ENCODE peak calls at places on chromosomes 3 and 15, in nine cellular contexts. G is tibial artery; A is activated CD8-positive, alpha-beta memory T cell treated with anti-CD3 and anti-CD28 coated beads, Interleukin-2, amount 10 ng/mL, durations not matched to agents 7 days and 5 days; S is D721Med; L is stimulated activated CD8-positive, alpha-beta memory T cell treated with anti-CD3 and anti-CD28 coated beads, Interleukin-15, amount 100 ng/mL, for 1 hour; Z is ACHN; V is cardiac fibroblast; P is HT1080; I is activated CD4-positive, alpha-beta T cell treated with anti-CD3 and anti-CD28 coated beads for 36 hours. B is an unnamed sample.
A peak's percentile ranks its signal among the peaks of the same experiment; 100 is the strongest.

GRCh38 chr3:193872265-193872753 is 263.6 kb upstream of the HES1 start:
- DNase-seq in G (no peak), A (no peak), S (no peak), L (no peak), Z (peak; percentile 90), V (peak; percentile 61), P (peak; percentile 100), I (peak; percentile 29), B (peak; percentile 70)

GRCh38 chr3:65356331-65357286 is 668.8 kb upstream of the ADAMTS9 start:
- DNase-seq in G (no peak), A (no peak), S (no peak), L (no peak), Z (no peak), V (no peak), P (no peak), I (peak; percentile 3), B (peak; percentile 51)

GRCh38 chr3:77467702-77468407 is 428.0 kb downstream of the ROBO2 start:
- DNase-seq in G (peak; percentile 65), A (no peak), S (no peak), L (no peak), Z (peak; percentile 18), V (no peak), P (no peak), I (no peak), B (no peak)

GRCh38 chr15:96889734-96890480 is 559.4 kb downstream of the NR2F2 start:
- DNase-seq in G (no peak), A (no peak), S (no peak), L (no peak), Z (peak; percentile 37), V (no peak), P (peak; percentile 17), I (no peak), B (peak; percentile 9)

GRCh38 chr15:66882251-66883020 is 180.4 kb downstream of the SMAD6 start:
- DNase-seq in G (peak; percentile 77), A (peak; percentile 30), S (no peak), L (no peak), Z (peak; percentile 55), V (peak; percentile 78), P (peak; percentile 77), I (no peak), B (peak; percentile 77)

GRCh38 chr3:31466016-31466415 is 66.7 kb upstream of the STT3B start:
- DNase-seq in G (no peak), A (no peak), S (no peak), L (no peak), Z (no peak), V (peak; percentile 43), P (peak; percentile 16), I (no peak), B (no peak)

GRCh38 chr3:178434206-178434805 is 101.9 kb upstream of the KCNMB2 start:
- DNase-seq in G (no peak), A (no peak), S (no peak), L (no peak), Z (no peak), V (peak; percentile 20), P (no peak), I (no peak), B (no peak)

GRCh38 chr3:186782542-186783069 is 771 bp upstream of the EIF4A2 start:
- DNase-seq in G (no peak), A (no peak), S (no peak), L (no peak), Z (peak; percentile 54), V (no peak), P (no peak), I (no peak), B (no peak)

GRCh38 chr3:111954228-111954990 is 24.4 kb upstream of the ABHD10 start:
- DNase-seq in G (no peak), A (no peak), S (no peak), L (no peak), Z (no peak), V (peak; percentile 49), P (no peak), I (no peak), B (peak; percentile 17)

GRCh38 chr15:71804695-71805470 is 5.5 kb upstream of the NR2E3 start:
- DNase-seq in G (no peak), A (no peak), S (no peak), L (no peak), Z (no peak), V (no peak), P (no peak), I (no peak), B (no peak)

GRCh38 chr15:33834892-33835730 is 133.2 kb upstream of the CHRM5 start:
- DNase-seq in G (no peak), A (no peak), S (no peak), L (no peak), Z (no peak), V (no peak), P (no peak), I (no peak), B (no peak)

GRCh38 chr3:148865039-148865438 is at the start of gene CPA3:
- DNase-seq in G (no peak), A (no peak), S (no peak), L (no peak), Z (no peak), V (no peak), P (no peak), I (no peak), B (no peak)

GRCh38 chr15:75159244-75159643 is 42.4 kb upstream of the C15orf39 start:
- DNase-seq in G (no peak), A (no peak), S (no peak), L (no peak), Z (no peak), V (no peak), P (no peak), I (no peak), B (no peak)

GRCh38 chr15:74423443-74424257 is 10.1 kb downstream of the SEMA7A start:
- DNase-seq in G (no peak), A (no peak), S (no peak), L (no peak), Z (peak; percentile 17), V (no peak), P (no peak), I (no peak), B (no peak)

GRCh38 chr3:170726976-170727661 is 141.2 kb upstream of the SLC7A14 start:
- DNase-seq in G (no peak), A (no peak), S (no peak), L (no peak), Z (peak; percentile 83), V (peak; percentile 89), P (peak; percentile 95), I (no peak), B (peak; percentile 78)

GRCh38 chr15:45155739-45156138 is 25.9 kb downstream of the DUOX1 start:
- DNase-seq in G (no peak), A (no peak), S (no peak), L (no peak), Z (no peak), V (no peak), P (no peak), I (no peak), B (no peak)

GRCh38 chr3:10712121-10712520 is 103.9 kb upstream of the SLC6A11 start:
- DNase-seq in G (no peak), A (no peak), S (no peak), L (no peak), Z (no peak), V (no peak), P (no peak), I (no peak), B (no peak)

GRCh38 chr3:55622733-55623132 is 135.6 kb upstream of the WNT5A start:
- DNase-seq in G (no peak), A (no peak), S (no peak), L (no peak), Z (no peak), V (no peak), P (no peak), I (no peak), B (peak; percentile 17)

GRCh38 chr15:31298707-31299172 is 27.9 kb upstream of the KLF13 start:
- DNase-seq in G (peak; percentile 59), A (peak; percentile 33), S (no peak), L (no peak), Z (no peak), V (no peak), P (no peak), I (no peak), B (peak; percentile 3)

GRCh38 chr15:33309602-33310276 is 1.0 kb upstream of the RYR3 start:
- DNase-seq in G (peak; percentile 77), A (no peak), S (no peak), L (no peak), Z (peak; percentile 62), V (peak; percentile 2), P (peak; percentile 31), I (peak; percentile 15), B (no peak)

GRCh38 chr3:134388748-134389485 is 14.7 kb upstream of the AMOTL2 start:
- DNase-seq in G (no peak), A (no peak), S (no peak), L (no peak), Z (no peak), V (no peak), P (no peak), I (no peak), B (no peak)

GRCh38 chr15:82625136-82625535 is 22.0 kb downstream of the CPEB1 start:
- DNase-seq in G (no peak), A (no peak), S (no peak), L (no peak), Z (no peak), V (no peak), P (no peak), I (no peak), B (peak; percentile 31)

GRCh38 chr3:82796765-82797164 is 1035.3 kb upstream of the GBE1 start:
- DNase-seq in G (no peak), A (no peak), S (no peak), L (no peak), Z (no peak), V (no peak), P (no peak), I (no peak), B (no peak)

GRCh38 chr15:98727115-98728040 is 79.0 kb downstream of the IGF1R start:
- DNase-seq in G (peak; percentile 95), A (no peak), S (no peak), L (no peak), Z (peak; percentile 93), V (peak; percentile 94), P (peak; percentile 97), I (no peak), B (peak; percentile 98)

GRCh38 chr3:56915969-56916586 is 114.3 kb upstream of the ARHGEF3 start:
- DNase-seq in G (no peak), A (peak; percentile 94), S (no peak), L (peak; percentile 39), Z (no peak), V (no peak), P (no peak), I (peak; percentile 87), B (no peak)

GRCh38 chr3:13714251-13714916 is 165.5 kb downstream of the FBLN2 start:
- DNase-seq in G (peak; percentile 31), A (peak; percentile 19), S (no peak), L (no peak), Z (no peak), V (no peak), P (no peak), I (no peak), B (no peak)

GRCh38 chr3:117671707-117672318 is 962.2 kb downstream of the TUSC7 start:
- DNase-seq in G (no peak), A (no peak), S (no peak), L (no peak), Z (no peak), V (no peak), P (no peak), I (no peak), B (no peak)

GRCh38 chr3:8548502-8549300 is 47.1 kb downstream of the LMCD1 start:
- DNase-seq in G (no peak), A (no peak), S (no peak), L (no peak), Z (no peak), V (no peak), P (no peak), I (no peak), B (no peak)

GRCh38 chr15:68149059-68149458 is 56.1 kb downstream of the CALML4 start:
- DNase-seq in G (no peak), A (no peak), S (no peak), L (no peak), Z (peak; percentile 33), V (peak; percentile 29), P (peak; percentile 48), I (no peak), B (peak; percentile 60)

GRCh38 chr3:184082465-184082864 is 14.4 kb upstream of the HTR3E start:
- DNase-seq in G (no peak), A (no peak), S (no peak), L (no peak), Z (no peak), V (no peak), P (no peak), I (no peak), B (no peak)

GRCh38 chr15:84883916-84884781 is at the start of gene SLC28A1:
- DNase-seq in G (no peak), A (no peak), S (no peak), L (no peak), Z (no peak), V (no peak), P (no peak), I (no peak), B (no peak)

B was measured in AG20443.